ENCODE peak calls at places on chromosomes 12 and 14, in five cellular contexts. U, T, H, R and G are unnamed samples.
A peak's percentile ranks its signal among the peaks of the same experiment; 100 is the strongest.

GRCh38 chr14:61756135-61756534 is 6.1 kb upstream of the SNAPC1 start:
- DNase-seq in U (no peak), T (no peak), H (no peak), R (no peak), G (no peak)

GRCh38 chr12:49553512-49554088 is 14.3 kb downstream of the MCRS1 start:
- DNase-seq in U (no peak), T (no peak), H (peak; percentile 42), R (no peak), G (no peak)

GRCh38 chr12:104055686-104056388 is 5.8 kb upstream of the GLT8D2 start:
- DNase-seq in U (peak; percentile 62), T (no peak), H (peak; percentile 90), R (peak; percentile 87), G (no peak)

GRCh38 chr12:121918679-121919038 is 267 bp downstream of the CFAP251 start:
- DNase-seq in U (no peak), T (peak; percentile 9), H (no peak), R (no peak), G (no peak)

GRCh38 chr12:4975574-4975973 is 65.9 kb downstream of the KCNA1 start:
- DNase-seq in U (no peak), T (no peak), H (no peak), R (no peak), G (no peak)

GRCh38 chr14:52402812-52403526 is 88.9 kb downstream of the PTGER2 start:
- DNase-seq in U (no peak), T (no peak), H (no peak), R (no peak), G (no peak)

GRCh38 chr12:123126294-123127144 is 24.4 kb downstream of the PITPNM2 start:
- DNase-seq in U (peak; percentile 91), T (no peak), H (no peak), R (no peak), G (no peak)

GRCh38 chr14:28398501-28398900 is 368.1 kb upstream of the FOXG1 start:
- DNase-seq in U (peak; percentile 64), T (no peak), H (no peak), R (no peak), G (no peak)

GRCh38 chr12:8065991-8066594 is at the start of gene C3AR1:
- DNase-seq in U (no peak), T (peak; percentile 41), H (no peak), R (no peak), G (peak; percentile 70)

GRCh38 chr12:41663487-41664258 is 475.6 kb downstream of the PDZRN4 start:
- DNase-seq in U (no peak), T (no peak), H (no peak), R (no peak), G (no peak)

GRCh38 chr12:53325539-53326061 is 4.2 kb upstream of the AAAS start:
- DNase-seq in U (no peak), T (no peak), H (no peak), R (peak; percentile 41), G (no peak)

GRCh38 chr12:55727643-55728184 is 1.1 kb downstream of the CD63 start:
- DNase-seq in U (no peak), T (no peak), H (no peak), R (peak; percentile 75), G (no peak)

GRCh38 chr12:29807125-29807524 is 23.4 kb upstream of the TMTC1 start:
- DNase-seq in U (no peak), T (no peak), H (no peak), R (no peak), G (no peak)

GRCh38 chr14:95433094-95433478 is 83.4 kb downstream of the SYNE3 start:
- DNase-seq in U (no peak), T (no peak), H (no peak), R (no peak), G (no peak)

GRCh38 chr12:46269429-46270241 is 792 bp upstream of the SLC38A1 start:
- DNase-seq in U (no peak), T (peak; percentile 64), H (peak; percentile 50), R (no peak), G (peak; percentile 71)

GRCh38 chr12:64058541-64059321 is 163.4 kb downstream of the KICS2 start:
- DNase-seq in U (no peak), T (no peak), H (no peak), R (no peak), G (no peak)

GRCh38 chr12:25670076-25671055 is 117.3 kb upstream of the LMNTD1 start:
- DNase-seq in U (no peak), T (no peak), H (no peak), R (no peak), G (no peak)

GRCh38 chr12:48021485-48022179 is 17.4 kb upstream of the COL2A1 start:
- DNase-seq in U (no peak), T (no peak), H (no peak), R (no peak), G (no peak)

GRCh38 chr14:52119030-52119429 is 50.2 kb upstream of the NID2 start:
- DNase-seq in U (no peak), T (no peak), H (no peak), R (peak; percentile 45), G (no peak)

GRCh38 chr12:113144771-113145170 is 4.8 kb upstream of the CFAP73 start:
- DNase-seq in U (no peak), T (no peak), H (no peak), R (no peak), G (no peak)

GRCh38 chr12:20432290-20432689 is 64.0 kb downstream of the PDE3A start:
- DNase-seq in U (no peak), T (no peak), H (no peak), R (no peak), G (no peak)

GRCh38 chr12:121801601-121802484 is 2.0 kb upstream of the SETD1B start:
- DNase-seq in U (no peak), T (peak; percentile 53), H (peak; percentile 78), R (no peak), G (peak; percentile 91)

GRCh38 chr14:106308839-106309389 is 782.5 kb downstream of the TMEM121 start:
- DNase-seq in U (no peak), T (peak; percentile 69), H (no peak), R (peak; percentile 32), G (peak; percentile 88)

GRCh38 chr14:22753586-22753985 is 12.9 kb upstream of the OXA1L start:
- DNase-seq in U (no peak), T (no peak), H (no peak), R (no peak), G (no peak)

GRCh38 chr12:111767362-111768158 is 827 bp downstream of the ALDH2 start:
- DNase-seq in U (no peak), T (no peak), H (no peak), R (no peak), G (no peak)

GRCh38 chr14:90785474-90785873 is 30.8 kb downstream of the TTC7B start:
- DNase-seq in U (no peak), T (no peak), H (no peak), R (peak; percentile 34), G (no peak)

GRCh38 chr14:92524603-92525185 is 11.1 kb downstream of the RIN3 start:
- DNase-seq in U (no peak), T (no peak), H (no peak), R (no peak), G (no peak)